ENCODE peak calls at places on chromosomes 4 and X, in four cellular contexts. X, C, Y and T are unnamed samples.

GRCh38 chrX:40470830-40471429 is 109.8 kb upstream of the ATP6AP2 start:
- DNase-seq in X (no peak), C (no peak), Y (no peak), T (peak)

GRCh38 chrX:39905946-39906345 is 191.8 kb downstream of the BCOR start:
- DNase-seq in X (no peak), C (no peak), Y (no peak), T (no peak)

GRCh38 chr4:24363751-24364150 is 220.6 kb downstream of the DHX15 start:
- DNase-seq in X (no peak), C (no peak), Y (no peak), T (no peak)

GRCh38 chrX:2374086-2374485 is 126.7 kb downstream of the DHRSX start:
- DNase-seq in X (no peak), C (peak), Y (no peak), T (no peak)

GRCh38 chr4:133465022-133465421 is 315.9 kb downstream of the PCDH10 start:
- DNase-seq in X (no peak), C (no peak), Y (no peak), T (no peak)

GRCh38 chr4:1113311-1114009 is at the start of gene RNF212:
- DNase-seq in X (no peak), C (peak), Y (peak), T (peak)

GRCh38 chr4:4985036-4985435 is 34.2 kb downstream of the CYTL1 start:
- DNase-seq in X (no peak), C (no peak), Y (no peak), T (no peak)

GRCh38 chr4:145703850-145704528 is 24.0 kb downstream of the C4orf51 start:
- DNase-seq in X (no peak), C (no peak), Y (no peak), T (no peak)

GRCh38 chrX:63439580-63439979 is 88.4 kb upstream of the SPIN4 start:
- DNase-seq in X (no peak), C (no peak), Y (no peak), T (no peak)

GRCh38 chrX:17668929-17669328 is 68.4 kb upstream of the SCML1 start:
- DNase-seq in X (no peak), C (no peak), Y (no peak), T (no peak)

GRCh38 chr4:8695237-8696219 is 103.0 kb downstream of the CPZ start:
- DNase-seq in X (no peak), C (peak), Y (no peak), T (no peak)

GRCh38 chr4:11741190-11741652 is 312.5 kb upstream of the HS3ST1 start:
- DNase-seq in X (no peak), C (no peak), Y (no peak), T (peak)

GRCh38 chr4:47334597-47335185 is 128.8 kb downstream of the COMMD8 start:
- DNase-seq in X (no peak), C (no peak), Y (no peak), T (peak)

DNA sequence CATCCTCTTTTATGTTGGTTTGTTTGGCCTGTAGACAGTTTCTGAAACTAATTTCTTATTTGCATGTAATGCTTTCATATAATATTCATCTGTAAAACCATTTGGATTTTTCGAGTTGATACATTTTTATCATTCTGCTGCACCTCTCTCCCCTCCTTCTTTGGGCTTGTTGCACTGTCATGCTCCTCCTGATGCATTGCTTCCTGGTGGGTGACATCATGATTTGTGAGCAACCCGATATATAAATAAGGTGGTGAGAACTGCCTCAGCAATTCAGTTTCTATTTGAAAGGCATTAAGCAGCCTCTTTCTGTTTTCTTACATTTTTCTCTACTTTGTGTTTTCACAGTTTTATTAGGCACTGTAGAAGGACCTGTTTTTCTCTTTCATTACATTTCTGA is 515.7 kb downstream of the RPA4 start:
- DNase-seq in X (no peak), C (no peak), Y (no peak), T (peak)
- H3K4me3 ChIP-seq in X (no peak), C (no peak), Y (no peak), T (no peak)

GRCh38 chr4:147848634-147849033 is 116.7 kb downstream of the ARHGAP10 start:
- DNase-seq in X (no peak), C (no peak), Y (no peak), T (no peak)

GRCh38 chr4:147853706-147854105 is 121.8 kb downstream of the ARHGAP10 start:
- DNase-seq in X (peak), C (no peak), Y (no peak), T (no peak)

GRCh38 chr4:147851135-147851534 is 119.2 kb downstream of the ARHGAP10 start:
- DNase-seq in X (no peak), C (no peak), Y (no peak), T (no peak)

GRCh38 chr4:147855670-147856069 is 123.8 kb downstream of the ARHGAP10 start:
- DNase-seq in X (no peak), C (no peak), Y (no peak), T (peak)

DNA sequence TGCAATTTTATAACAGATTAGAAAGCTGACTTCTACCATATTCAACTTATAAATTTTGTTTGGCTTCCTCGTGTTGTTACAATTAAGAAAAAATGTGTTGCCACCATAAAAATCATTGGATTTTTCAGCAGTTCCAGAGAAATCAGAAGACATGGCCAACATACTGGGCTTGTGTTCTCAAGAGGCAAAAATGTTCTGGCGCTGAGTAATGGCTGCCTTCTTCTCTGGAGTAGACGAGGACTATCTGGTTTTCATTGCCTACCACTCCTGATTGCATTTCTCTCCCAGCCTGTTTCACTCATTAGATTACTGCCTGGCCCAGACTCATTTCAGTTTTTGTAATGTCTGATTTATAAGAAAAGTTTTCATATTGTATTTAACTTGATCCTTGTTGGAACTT is 122.3 kb downstream of the ARHGAP10 start:
- DNase-seq in X (no peak), C (no peak), Y (no peak), T (no peak)
- H3K4me3 ChIP-seq in X (no peak), C (no peak), Y (no peak), T (no peak)

GRCh38 chr4:177401658-177402273 is 40.5 kb downstream of the AGA start:
- DNase-seq in X (no peak), C (no peak), Y (no peak), T (no peak)
- H3K4me3 ChIP-seq in X (no peak), C (no peak), Y (no peak), T (no peak)

DNA sequence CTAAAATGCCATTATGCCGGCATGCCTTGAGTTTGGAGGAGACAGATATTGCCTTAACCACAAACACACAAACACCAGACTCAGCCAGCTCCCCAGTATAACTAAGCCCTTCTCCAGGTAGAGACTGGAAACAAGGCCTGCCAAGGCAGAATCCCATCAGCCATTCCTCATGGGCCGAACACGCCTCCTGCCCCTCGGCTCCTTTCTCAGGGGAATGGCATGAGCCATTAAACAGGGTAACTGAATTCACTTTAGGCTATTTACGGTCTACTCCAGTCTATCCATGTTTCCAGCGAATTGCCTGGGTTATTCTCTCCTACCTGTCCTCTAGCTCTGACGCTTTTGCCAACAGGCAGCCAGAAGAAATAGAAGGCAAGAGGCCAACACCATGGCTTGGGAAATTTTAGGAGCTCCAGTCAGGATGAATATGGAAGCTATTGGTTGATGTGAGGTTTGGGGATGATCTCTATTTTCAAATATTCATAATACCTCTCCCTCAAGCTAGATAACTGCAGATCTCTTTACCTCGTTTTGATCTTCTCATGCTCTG is 4.9 kb downstream of the SEL1L3 start:
- DNase-seq in X (no peak), C (no peak), Y (no peak), T (no peak)
- H3K4me3 ChIP-seq in X (no peak), C (no peak), Y (no peak), T (no peak)

GRCh38 chr4:113179996-113180395 is 130.5 kb downstream of the ANK2 start:
- DNase-seq in X (peak), C (no peak), Y (no peak), T (no peak)

GRCh38 chr4:113186960-113187757 is 137.7 kb downstream of the ANK2 start:
- DNase-seq in X (no peak), C (no peak), Y (no peak), T (no peak)

GRCh38 chr4:113183032-113183573 is 133.7 kb downstream of the ANK2 start:
- DNase-seq in X (no peak), C (no peak), Y (no peak), T (no peak)

GRCh38 chr4:113179091-113179490 is 129.6 kb downstream of the ANK2 start:
- DNase-seq in X (no peak), C (no peak), Y (no peak), T (no peak)

GRCh38 chr4:113181289-113182007 is 132.0 kb downstream of the ANK2 start:
- DNase-seq in X (no peak), C (no peak), Y (no peak), T (no peak)
- H3K4me3 ChIP-seq in X (no peak), C (no peak), Y (no peak), T (no peak)

GRCh38 chr4:140947507-140947906 is 185.8 kb downstream of the RNF150 start:
- DNase-seq in X (no peak), C (no peak), Y (no peak), T (no peak)

GRCh38 chr4:140944539-140944938 is 188.4 kb upstream of the TBC1D9 start:
- DNase-seq in X (no peak), C (no peak), Y (no peak), T (peak)

GRCh38 chr4:140940589-140940988 is 184.4 kb upstream of the TBC1D9 start:
- DNase-seq in X (no peak), C (no peak), Y (no peak), T (no peak)

GRCh38 chr4:140943887-140944515 is 187.8 kb upstream of the TBC1D9 start:
- DNase-seq in X (no peak), C (no peak), Y (no peak), T (peak)

GRCh38 chr4:140943486-140943885 is 187.3 kb upstream of the TBC1D9 start:
- DNase-seq in X (no peak), C (no peak), Y (no peak), T (peak)
- H3K4me3 ChIP-seq in X (no peak), C (no peak), Y (no peak), T (no peak)

DNA sequence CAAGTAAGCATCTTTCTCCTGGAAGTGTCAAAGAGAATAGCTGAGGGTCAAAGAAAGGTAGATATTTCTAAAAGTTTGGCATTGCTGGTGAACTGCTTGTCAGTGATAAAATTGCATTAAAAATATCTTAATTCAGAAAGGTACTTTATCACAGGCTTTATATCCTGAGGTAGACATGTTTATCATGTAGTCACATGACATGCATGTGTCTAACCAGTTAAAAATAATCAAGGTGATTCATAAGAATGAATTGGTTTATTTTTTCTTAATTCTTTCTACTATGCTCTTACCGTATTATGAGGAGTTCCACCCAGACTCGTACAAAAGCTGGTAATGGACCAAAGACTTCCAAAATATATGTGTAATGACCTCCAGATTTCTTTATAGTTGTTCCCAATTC is 6.1 kb downstream of the SLC7A11 start:
- DNase-seq in X (no peak), C (no peak), Y (no peak), T (no peak)
- H3K4me3 ChIP-seq in X (no peak), C (no peak), Y (no peak), T (no peak)

GRCh38 chrX:77785400-77785745 is 643 bp downstream of the ATRX start:
- DNase-seq in X (no peak), C (no peak), Y (peak), T (peak)

GRCh38 chrX:77788050-77788449 is 2.0 kb upstream of the ATRX start:
- DNase-seq in X (no peak), C (no peak), Y (no peak), T (peak)

GRCh38 chrX:77785746-77786548 is at the start of gene ATRX:
- DNase-seq in X (peak), C (peak), Y (peak), T (peak)
- H3K4me3 ChIP-seq in X (peak), C (peak), Y (peak), T (peak)

DNA sequence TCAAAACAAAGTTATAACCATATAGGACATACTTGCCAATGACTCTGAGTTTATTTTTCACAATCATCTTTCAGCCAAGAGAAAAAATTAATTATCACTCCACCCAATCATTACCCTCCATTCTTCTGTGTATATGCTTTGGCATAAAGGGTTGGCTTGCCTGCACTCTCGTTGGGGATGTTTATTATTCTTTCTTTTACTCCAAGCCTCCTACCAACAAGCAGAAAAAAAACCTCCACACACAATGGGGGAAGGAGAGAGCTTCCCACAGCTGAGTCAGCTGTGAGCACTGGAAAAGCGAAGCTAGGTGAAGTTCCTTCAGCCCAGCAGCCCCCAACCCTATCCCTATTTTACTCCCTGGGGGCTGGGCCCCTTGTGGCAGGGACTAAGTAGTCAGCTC is 1.5 kb downstream of the OPHN1 start:
- DNase-seq in X (no peak), C (no peak), Y (no peak), T (no peak)
- H3K4me3 ChIP-seq in X (no peak), C (no peak), Y (no peak), T (no peak)